ENCODE peak calls at places on chromosomes 5 and 9, in eight cellular contexts. I is IMR-90, J is neural progenitor cell, U is fibroblast of lung, G is DND-41, M is GM23248, A is OCI-LY7, Q is HCT116. C is an unnamed sample. For H3K4me1 and H3K36me3, the result is how much of the 10 kb centered on the place peaks cover.

GRCh38 chr9:137463931-137464290 is 4.8 kb upstream of the NSMF start:
- DNase-seq in M (no peak), I (no peak), G (no peak), A (no peak), U (no peak), Q (no peak), J (no peak), C (no peak)

GRCh38 chr5:65483474-65484346 is 2.0 kb upstream of the ADAMTS6 start:
- DNase-seq in J (peak), U (peak), M (peak), I (peak), A (peak), Q (peak), G (no peak), C (peak)

GRCh38 chr5:133825631-133826289 is 142.7 kb downstream of the C5orf15 start:
- DNase-seq in J (no peak), A (peak), I (no peak), M (no peak), G (no peak), Q (no peak), U (no peak), C (no peak)

GRCh38 chr5:36177715-36178556 is 26.0 kb downstream of the SKP2 start:
- DNase-seq in Q (peak), U (peak), I (peak), A (peak), J (peak), G (no peak), M (peak), C (peak)

GRCh38 chr5:172102913-172103629 is 85.0 kb downstream of the STK10 start:
- DNase-seq in G (no peak), U (peak), I (peak), J (peak), Q (peak), M (peak), A (no peak), C (peak)

GRCh38 chr9:36136277-36136893 is at the start of gene GLIPR2:
- DNase-seq in U (peak), J (peak), M (peak), G (peak), A (no peak), I (peak), Q (peak), C (peak)

GRCh38 chr5:138032028-138032571 is 779 bp downstream of the FAM13B start:
- DNase-seq in I (peak), Q (no peak), A (peak), G (no peak), J (no peak), U (peak), M (peak), C (peak)

GRCh38 chr5:169013208-169013728 is 287.7 kb downstream of the SLIT3 start:
- DNase-seq in Q (no peak), M (no peak), A (no peak), I (no peak), J (no peak), U (no peak), G (no peak), C (no peak)

GRCh38 chr9:84819446-84819845 is 149.9 kb downstream of the NTRK2 start:
- DNase-seq in I (no peak), U (no peak), J (peak), Q (no peak), A (no peak), G (no peak), M (no peak), C (no peak)

GRCh38 chr5:1035421-1036405 is 27.1 kb downstream of the NKD2 start:
- DNase-seq in M (no peak), A (no peak), J (no peak), I (no peak), G (no peak), Q (no peak), U (no peak), C (no peak)

GRCh38 chr5:116696356-116696755 is 121.7 kb upstream of the SEMA6A start:
- DNase-seq in U (peak), Q (no peak), I (no peak), G (no peak), M (no peak), J (peak), A (no peak), C (no peak)

GRCh38 chr9:71285191-71285656 is 163.8 kb upstream of the TRPM3 start:
- DNase-seq in I (peak), U (peak), G (peak), A (peak), Q (peak), J (peak), M (peak), C (peak)

GRCh38 chr9:83013867-83014605 is 48.9 kb downstream of the RASEF start:
- DNase-seq in I (peak), M (peak), A (no peak), Q (no peak), G (no peak), U (peak), J (no peak), C (no peak)

GRCh38 chr5:117761190-117761589 is 1186.6 kb upstream of the SEMA6A start:
- DNase-seq in G (no peak), A (no peak), Q (no peak), J (no peak), M (no peak), U (no peak), I (no peak), C (no peak)

DNA sequence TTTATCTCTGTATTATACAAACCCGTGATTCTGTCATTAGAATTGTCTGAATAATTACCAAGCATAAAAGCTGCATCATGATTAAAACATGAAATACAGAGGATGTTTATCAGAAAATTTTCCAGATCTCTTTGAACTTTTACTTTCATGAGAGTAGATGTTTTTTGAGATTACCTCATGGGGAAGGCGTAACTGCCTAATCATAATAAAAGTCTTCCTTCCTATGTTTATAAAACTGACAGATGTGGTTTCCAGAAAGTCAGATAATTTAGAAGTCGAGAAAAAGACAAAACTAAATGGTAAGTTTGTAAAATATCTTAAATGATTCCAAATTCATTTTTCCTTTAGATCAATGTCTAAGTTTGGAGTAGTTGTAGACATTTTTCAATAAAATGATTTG is 1185.5 kb upstream of the SEMA6A start:
- DNase-seq in J (no peak), Q (no peak), A (no peak), G (no peak), U (no peak), M (no peak), I (peak), C (no peak)
- H3K4me1 ChIP-seq in J (under half), Q (under half), A (under half), G (under half), U (under half), M (under half), I (under half), C (under half)

DNA sequence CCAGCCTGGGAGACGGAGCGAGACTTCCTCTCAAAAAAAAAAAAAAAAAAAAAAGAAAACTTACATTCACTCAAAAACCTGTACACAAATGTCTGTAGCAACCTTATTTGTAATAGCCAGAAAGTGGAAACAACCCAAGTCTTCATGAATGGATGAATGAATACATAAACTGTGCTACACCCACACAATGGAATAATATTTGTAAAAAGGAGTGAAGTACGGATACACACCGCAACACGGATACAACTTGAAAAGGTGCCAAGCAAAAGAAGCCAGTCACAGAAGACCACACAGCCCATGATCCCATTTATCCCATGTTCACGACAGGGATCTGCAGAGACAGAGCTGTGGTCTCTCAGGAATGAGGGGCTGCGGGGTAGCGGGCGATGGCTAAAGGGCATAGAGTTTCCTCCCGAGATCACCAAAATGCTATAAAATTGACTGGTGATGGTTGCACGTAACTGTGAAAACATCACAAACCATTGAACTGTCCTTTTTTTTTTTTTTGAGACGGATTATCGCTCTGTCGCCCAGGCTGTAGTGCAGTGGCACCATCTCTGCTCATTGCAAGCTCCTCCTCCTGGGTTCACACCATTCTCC is 76.2 kb upstream of the COL5A1 start:
- DNase-seq in G (no peak), Q (no peak), J (no peak), A (no peak), I (no peak), U (no peak), M (no peak), C (peak)
- H3K4me2 ChIP-seq in G (no peak), Q (no peak), J (no peak), A (no peak), I (no peak), U (no peak), M (no peak), C (no peak)

GRCh38 chr9:133050142-133050541 is 11.6 kb upstream of the CEL start:
- DNase-seq in A (no peak), U (peak), I (peak), J (no peak), M (no peak), Q (no peak), G (no peak), C (no peak)

GRCh38 chr9:133050781-133051180 is 11.0 kb upstream of the CEL start:
- DNase-seq in A (no peak), J (no peak), U (no peak), I (no peak), M (no peak), Q (no peak), G (no peak), C (no peak)

GRCh38 chr9:133051281-133051900 is 10.4 kb upstream of the CEL start:
- DNase-seq in Q (no peak), A (no peak), I (no peak), J (no peak), G (no peak), M (no peak), U (no peak), C (no peak)

GRCh38 chr9:133054194-133054890 is 7.4 kb upstream of the CEL start:
- DNase-seq in M (no peak), U (no peak), J (no peak), G (no peak), A (no peak), I (no peak), Q (no peak), C (no peak)

DNA sequence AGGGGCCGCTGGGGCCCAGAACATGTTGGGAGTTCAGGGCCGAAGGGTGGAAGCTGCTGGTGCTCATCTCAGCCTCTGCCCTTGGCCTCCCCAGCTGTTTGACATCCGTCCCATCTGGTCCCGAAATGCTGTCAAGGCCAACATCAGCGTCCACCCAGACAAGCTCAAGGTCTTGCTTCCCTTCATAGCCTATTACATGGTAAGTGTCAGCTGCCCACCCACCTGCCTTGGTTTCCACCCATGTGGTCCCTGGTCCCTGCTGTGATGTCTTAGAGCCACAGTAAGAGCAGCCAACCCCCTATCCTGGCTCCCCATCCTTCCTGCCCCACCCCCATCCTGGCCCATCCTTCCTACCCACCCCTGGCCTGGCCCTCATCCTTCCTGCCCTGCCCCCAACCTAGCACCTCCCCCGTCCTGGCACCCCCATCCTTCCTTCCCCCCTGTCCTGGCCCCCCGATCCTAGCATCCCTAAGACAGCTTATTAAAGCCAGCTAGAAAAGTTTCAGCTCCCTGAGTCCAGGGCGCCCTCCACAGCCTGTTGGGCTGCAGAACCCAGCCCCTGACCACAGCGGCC is 9.7 kb upstream of the CEL start:
- DNase-seq in J (no peak), Q (no peak), I (no peak), A (no peak), U (no peak), M (no peak), G (no peak), C (no peak)
- H3K36me3 ChIP-seq in J (under half), Q (under half), I (half or more), A (half or more), U (under half), M (under half), G (half or more), C (under half)

DNA sequence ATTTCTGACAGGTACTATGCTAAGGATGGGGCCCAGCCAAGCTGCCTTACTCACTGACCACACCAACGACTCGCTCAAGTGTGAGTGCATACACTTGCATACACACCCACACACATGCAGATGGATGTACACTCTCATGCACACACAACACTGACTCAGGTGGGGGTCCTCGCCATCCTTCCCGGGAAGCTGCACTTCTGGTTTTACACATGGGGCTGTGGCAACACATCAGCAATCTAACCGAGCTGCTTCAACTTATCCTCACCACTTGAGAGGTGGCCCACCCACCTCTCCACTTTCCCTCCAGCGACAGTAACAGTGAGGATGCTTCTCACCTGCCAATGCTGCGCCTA is 67.2 kb upstream of the SLC25A51 start:
- DNase-seq in G (no peak), I (peak), A (no peak), Q (no peak), J (no peak), M (peak), U (no peak), C (no peak)
- H3K4me1 ChIP-seq in G (under half), I (under half), A (under half), Q (half or more), J (under half), M (half or more), U (under half), C (half or more)

GRCh38 chr5:59025734-59026133 is 442.9 kb downstream of the RAB3C start:
- DNase-seq in I (peak), A (no peak), U (no peak), Q (no peak), G (no peak), M (peak), J (no peak), C (peak)

GRCh38 chr5:59020611-59021285 is 437.9 kb downstream of the RAB3C start:
- DNase-seq in J (no peak), U (no peak), A (no peak), Q (no peak), M (no peak), I (peak), G (no peak), C (peak)

GRCh38 chr5:59019078-59019477 is 436.2 kb downstream of the RAB3C start:
- DNase-seq in I (no peak), U (no peak), Q (no peak), A (no peak), G (no peak), J (no peak), M (no peak), C (no peak)

GRCh38 chr5:59021286-59021673 is 438.4 kb downstream of the RAB3C start:
- DNase-seq in A (no peak), J (no peak), M (no peak), U (peak), Q (no peak), I (no peak), G (no peak), C (peak)

DNA sequence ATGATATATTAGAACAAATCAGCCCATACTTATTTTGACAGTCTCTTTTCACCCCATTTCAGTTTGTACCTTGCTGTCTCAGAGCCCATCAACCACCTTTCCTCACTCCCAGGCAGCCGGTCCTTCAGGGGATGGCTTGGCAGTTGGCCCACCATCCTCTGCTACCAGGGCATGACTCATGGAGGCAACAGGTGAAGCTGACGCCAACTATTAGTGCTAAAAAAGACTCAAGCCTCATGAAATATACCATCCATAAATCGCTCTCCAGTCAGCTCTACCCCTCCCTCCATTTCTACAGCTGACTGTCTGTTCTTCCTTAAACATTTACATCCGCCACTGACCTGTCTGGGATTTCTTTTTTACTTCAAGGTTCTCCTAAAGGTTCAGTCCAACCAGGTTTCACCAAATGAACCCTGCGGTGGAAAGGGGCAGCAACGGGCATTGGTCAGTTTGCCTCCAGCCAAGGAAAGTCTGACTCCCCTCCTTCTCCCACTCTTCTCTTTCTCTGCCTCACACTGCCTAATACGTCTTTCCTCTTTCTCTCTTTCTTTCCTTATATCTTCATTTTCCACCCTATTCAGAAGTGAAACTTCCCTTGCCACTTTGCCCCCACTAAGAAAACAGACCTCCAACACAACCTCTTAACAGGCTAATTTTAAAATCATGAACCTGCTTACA is 439.1 kb downstream of the RAB3C start:
- DNase-seq in Q (no peak), M (no peak), G (no peak), I (no peak), A (no peak), J (no peak), U (no peak), C (no peak)
- H3K4me2 ChIP-seq in Q (no peak), M (no peak), G (no peak), I (no peak), A (no peak), J (no peak), U (no peak), C (no peak)

DNA sequence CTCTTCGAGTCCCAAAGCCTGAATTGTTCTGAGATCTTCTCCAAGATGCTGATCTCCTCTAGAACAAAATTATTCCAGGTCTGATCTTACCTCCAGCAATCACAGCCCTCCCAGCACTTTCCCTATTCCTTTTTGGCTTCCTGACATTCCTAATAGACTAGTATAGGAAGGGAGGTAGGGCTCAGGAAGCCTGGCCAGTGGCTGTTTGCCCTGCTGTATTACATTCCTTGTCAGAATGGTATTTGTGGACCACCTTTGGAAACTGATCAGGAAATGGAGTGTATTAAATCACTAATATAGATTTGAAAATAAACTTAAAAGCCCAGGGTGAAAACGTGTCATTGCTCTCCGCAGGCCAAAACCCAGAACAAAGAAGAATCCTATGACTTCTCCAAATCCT is 74.3 kb upstream of the ENTREP1 start:
- DNase-seq in I (no peak), G (no peak), J (no peak), Q (no peak), M (no peak), A (no peak), U (no peak), C (no peak)
- H3K36me3 ChIP-seq in I (under half), G (under half), J (under half), Q (under half), M (under half), A (under half), U (under half), C (under half)